ENCODE peak calls at places on chromosomes 16 and 17, in nine cellular contexts. One of them, this sample, is unnamed.

GRCh38 chr17:49108318-49108717 is 24.3 kb upstream of the B4GALNT2 start:
- DNase-seq in T-helper 2 cell: no peak
- DNase-seq in A172: peak
- DNase-seq in NCI-H1092: no peak
- DNase-seq in HEK293T: no peak
- DNase-seq in activated T-cell treated with anti-CD3 and anti-CD28 coated beads, Interleukin-2, amount 50 U/mL, for 48 hours: no peak
- DNase-seq in small intestine: no peak
- DNase-seq in putamen: peak
- DNase-seq in stimulated activated CD8-positive, alpha-beta memory T cell treated with anti-CD3 and anti-CD28 coated beads, Interleukin-2, amount 100 ng/mL, for 48 hours: no peak
- DNase-seq in this sample: peak

GRCh38 chr16:31105677-31106213 is 2.4 kb upstream of the BCKDK start:
- DNase-seq in T-helper 2 cell: peak
- DNase-seq in A172: no peak
- DNase-seq in NCI-H1092: peak
- DNase-seq in HEK293T: peak
- DNase-seq in activated T-cell treated with anti-CD3 and anti-CD28 coated beads, Interleukin-2, amount 50 U/mL, for 48 hours: peak
- DNase-seq in small intestine: peak
- DNase-seq in putamen: peak
- DNase-seq in stimulated activated CD8-positive, alpha-beta memory T cell treated with anti-CD3 and anti-CD28 coated beads, Interleukin-2, amount 100 ng/mL, for 48 hours: peak
- DNase-seq in this sample: peak

GRCh38 chr17:28466521-28467048 is 6.9 kb upstream of the SLC13A2 start:
- DNase-seq in T-helper 2 cell: no peak
- DNase-seq in A172: no peak
- DNase-seq in NCI-H1092: no peak
- DNase-seq in HEK293T: no peak
- DNase-seq in activated T-cell treated with anti-CD3 and anti-CD28 coated beads, Interleukin-2, amount 50 U/mL, for 48 hours: no peak
- DNase-seq in small intestine: peak
- DNase-seq in putamen: no peak
- DNase-seq in stimulated activated CD8-positive, alpha-beta memory T cell treated with anti-CD3 and anti-CD28 coated beads, Interleukin-2, amount 100 ng/mL, for 48 hours: no peak
- DNase-seq in this sample: no peak

GRCh38 chr16:1102921-1103648 is 7.0 kb upstream of the C1QTNF8 start:
- DNase-seq in T-helper 2 cell: peak
- DNase-seq in A172: no peak
- DNase-seq in NCI-H1092: no peak
- DNase-seq in HEK293T: peak
- DNase-seq in activated T-cell treated with anti-CD3 and anti-CD28 coated beads, Interleukin-2, amount 50 U/mL, for 48 hours: peak
- DNase-seq in small intestine: peak
- DNase-seq in putamen: no peak
- DNase-seq in stimulated activated CD8-positive, alpha-beta memory T cell treated with anti-CD3 and anti-CD28 coated beads, Interleukin-2, amount 100 ng/mL, for 48 hours: peak
- DNase-seq in this sample: no peak

GRCh38 chr17:79215631-79216030 is 141.0 kb downstream of the ENGASE start:
- DNase-seq in T-helper 2 cell: no peak
- DNase-seq in A172: no peak
- DNase-seq in NCI-H1092: no peak
- DNase-seq in HEK293T: no peak
- DNase-seq in activated T-cell treated with anti-CD3 and anti-CD28 coated beads, Interleukin-2, amount 50 U/mL, for 48 hours: no peak
- DNase-seq in small intestine: no peak
- DNase-seq in putamen: no peak
- DNase-seq in stimulated activated CD8-positive, alpha-beta memory T cell treated with anti-CD3 and anti-CD28 coated beads, Interleukin-2, amount 100 ng/mL, for 48 hours: no peak
- DNase-seq in this sample: no peak

GRCh38 chr17:73713136-73713535 is 68.9 kb upstream of the SDK2 start:
- DNase-seq in T-helper 2 cell: no peak
- DNase-seq in A172: no peak
- DNase-seq in NCI-H1092: no peak
- DNase-seq in HEK293T: no peak
- DNase-seq in activated T-cell treated with anti-CD3 and anti-CD28 coated beads, Interleukin-2, amount 50 U/mL, for 48 hours: no peak
- DNase-seq in small intestine: no peak
- DNase-seq in putamen: no peak
- DNase-seq in stimulated activated CD8-positive, alpha-beta memory T cell treated with anti-CD3 and anti-CD28 coated beads, Interleukin-2, amount 100 ng/mL, for 48 hours: no peak
- DNase-seq in this sample: no peak

GRCh38 chr17:59722623-59723022 is 15.2 kb downstream of the VMP1 start:
- DNase-seq in T-helper 2 cell: no peak
- DNase-seq in A172: no peak
- DNase-seq in NCI-H1092: no peak
- DNase-seq in HEK293T: no peak
- DNase-seq in activated T-cell treated with anti-CD3 and anti-CD28 coated beads, Interleukin-2, amount 50 U/mL, for 48 hours: no peak
- DNase-seq in small intestine: no peak
- DNase-seq in putamen: no peak
- DNase-seq in stimulated activated CD8-positive, alpha-beta memory T cell treated with anti-CD3 and anti-CD28 coated beads, Interleukin-2, amount 100 ng/mL, for 48 hours: no peak
- DNase-seq in this sample: no peak

GRCh38 chr16:11405331-11406176 is 60.3 kb downstream of the RMI2 start:
- DNase-seq in T-helper 2 cell: no peak
- DNase-seq in A172: peak
- DNase-seq in NCI-H1092: no peak
- DNase-seq in HEK293T: peak
- DNase-seq in activated T-cell treated with anti-CD3 and anti-CD28 coated beads, Interleukin-2, amount 50 U/mL, for 48 hours: peak
- DNase-seq in small intestine: peak
- DNase-seq in putamen: no peak
- DNase-seq in stimulated activated CD8-positive, alpha-beta memory T cell treated with anti-CD3 and anti-CD28 coated beads, Interleukin-2, amount 100 ng/mL, for 48 hours: peak
- DNase-seq in this sample: no peak

GRCh38 chr17:8732406-8733065 is 12.1 kb downstream of the CCDC42 start:
- DNase-seq in T-helper 2 cell: no peak
- DNase-seq in A172: no peak
- DNase-seq in NCI-H1092: no peak
- DNase-seq in HEK293T: no peak
- DNase-seq in activated T-cell treated with anti-CD3 and anti-CD28 coated beads, Interleukin-2, amount 50 U/mL, for 48 hours: no peak
- DNase-seq in small intestine: no peak
- DNase-seq in putamen: no peak
- DNase-seq in stimulated activated CD8-positive, alpha-beta memory T cell treated with anti-CD3 and anti-CD28 coated beads, Interleukin-2, amount 100 ng/mL, for 48 hours: no peak
- DNase-seq in this sample: no peak

GRCh38 chr16:78902291-78902690 is 698.2 kb downstream of the MAF start:
- DNase-seq in T-helper 2 cell: no peak
- DNase-seq in A172: no peak
- DNase-seq in NCI-H1092: no peak
- DNase-seq in HEK293T: no peak
- DNase-seq in activated T-cell treated with anti-CD3 and anti-CD28 coated beads, Interleukin-2, amount 50 U/mL, for 48 hours: no peak
- DNase-seq in small intestine: no peak
- DNase-seq in putamen: no peak
- DNase-seq in stimulated activated CD8-positive, alpha-beta memory T cell treated with anti-CD3 and anti-CD28 coated beads, Interleukin-2, amount 100 ng/mL, for 48 hours: no peak
- DNase-seq in this sample: no peak

GRCh38 chr16:69309316-69309715 is 1.8 kb upstream of the VPS4A start:
- DNase-seq in T-helper 2 cell: no peak
- DNase-seq in A172: no peak
- DNase-seq in NCI-H1092: no peak
- DNase-seq in HEK293T: no peak
- DNase-seq in activated T-cell treated with anti-CD3 and anti-CD28 coated beads, Interleukin-2, amount 50 U/mL, for 48 hours: no peak
- DNase-seq in small intestine: no peak
- DNase-seq in putamen: peak
- DNase-seq in stimulated activated CD8-positive, alpha-beta memory T cell treated with anti-CD3 and anti-CD28 coated beads, Interleukin-2, amount 100 ng/mL, for 48 hours: no peak
- DNase-seq in this sample: peak